ENCODE peak calls at places on chromosome 16, in six cellular contexts. Q is PC-3, N is osteocyte, Z is choroid plexus epithelial cell, W is stomach, M is cardiac muscle cell. Y is an unnamed sample.

GRCh38 chr16:28984619-28985135 is at the start of gene LAT:
- DNase-seq in Q (no peak), N (no peak), Z (no peak), W (peak), M (no peak), Y (no peak)

GRCh38 chr16:75296606-75297005 is 45.2 kb upstream of the BCAR1 start:
- DNase-seq in Q (no peak), N (no peak), Z (peak), W (no peak), M (peak), Y (no peak)

GRCh38 chr16:89704281-89704680 is 2.8 kb upstream of the SPATA2L start:
- DNase-seq in Q (no peak), N (no peak), Z (no peak), W (no peak), M (no peak), Y (no peak)

GRCh38 chr16:28090646-28091377 is 27.3 kb upstream of the GSG1L start:
- DNase-seq in Q (peak), N (no peak), Z (peak), W (no peak), M (no peak), Y (no peak)

GRCh38 chr16:30923554-30924085 is at the start of gene FBXL19:
- DNase-seq in Q (no peak), N (no peak), Z (no peak), W (no peak), M (no peak), Y (no peak)

GRCh38 chr16:24609740-24610420 is 70.5 kb downstream of the RBBP6 start:
- DNase-seq in Q (no peak), N (peak), Z (peak), W (peak), M (peak), Y (peak)

GRCh38 chr16:6549415-6549814 is 783.2 kb upstream of the RBFOX1 start:
- DNase-seq in Q (no peak), N (no peak), Z (no peak), W (no peak), M (no peak), Y (no peak)

GRCh38 chr16:19636436-19637267 is 81.1 kb downstream of the VPS35L start:
- DNase-seq in Q (no peak), N (no peak), Z (peak), W (no peak), M (no peak), Y (no peak)

GRCh38 chr16:69344171-69344570 is 4.6 kb downstream of the NIP7 start:
- DNase-seq in Q (no peak), N (no peak), Z (no peak), W (no peak), M (no peak), Y (no peak)

GRCh38 chr16:1194665-1195392 is 30.2 kb downstream of the TPSG1 start:
- DNase-seq in Q (no peak), N (no peak), Z (no peak), W (no peak), M (no peak), Y (no peak)

GRCh38 chr16:30488764-30489595 is 16.4 kb downstream of the ITGAL start:
- DNase-seq in Q (no peak), N (no peak), Z (peak), W (no peak), M (no peak), Y (peak)

GRCh38 chr16:14151256-14152030 is 80.3 kb downstream of the MRTFB start:
- DNase-seq in Q (no peak), N (no peak), Z (peak), W (no peak), M (peak), Y (no peak)

GRCh38 chr16:82700541-82701240 is 73.9 kb downstream of the CDH13 start:
- DNase-seq in Q (no peak), N (no peak), Z (peak), W (no peak), M (peak), Y (peak)

GRCh38 chr16:67425046-67425445 is 5.9 kb upstream of the HSD11B2 start:
- DNase-seq in Q (no peak), N (no peak), Z (peak), W (no peak), M (no peak), Y (no peak)
- TF ChIP-seq CTCF in Q (no peak), N (no peak), Z (peak), W (no peak), M (no peak), Y (no peak)

GRCh38 chr16:58639230-58639629 is 9.6 kb upstream of the CNOT1 start:
- DNase-seq in Q (no peak), N (no peak), Z (no peak), W (no peak), M (no peak), Y (no peak)
- TF ChIP-seq CTCF in Q (no peak), N (no peak), Z (no peak), W (no peak), M (no peak), Y (no peak)

DNA sequence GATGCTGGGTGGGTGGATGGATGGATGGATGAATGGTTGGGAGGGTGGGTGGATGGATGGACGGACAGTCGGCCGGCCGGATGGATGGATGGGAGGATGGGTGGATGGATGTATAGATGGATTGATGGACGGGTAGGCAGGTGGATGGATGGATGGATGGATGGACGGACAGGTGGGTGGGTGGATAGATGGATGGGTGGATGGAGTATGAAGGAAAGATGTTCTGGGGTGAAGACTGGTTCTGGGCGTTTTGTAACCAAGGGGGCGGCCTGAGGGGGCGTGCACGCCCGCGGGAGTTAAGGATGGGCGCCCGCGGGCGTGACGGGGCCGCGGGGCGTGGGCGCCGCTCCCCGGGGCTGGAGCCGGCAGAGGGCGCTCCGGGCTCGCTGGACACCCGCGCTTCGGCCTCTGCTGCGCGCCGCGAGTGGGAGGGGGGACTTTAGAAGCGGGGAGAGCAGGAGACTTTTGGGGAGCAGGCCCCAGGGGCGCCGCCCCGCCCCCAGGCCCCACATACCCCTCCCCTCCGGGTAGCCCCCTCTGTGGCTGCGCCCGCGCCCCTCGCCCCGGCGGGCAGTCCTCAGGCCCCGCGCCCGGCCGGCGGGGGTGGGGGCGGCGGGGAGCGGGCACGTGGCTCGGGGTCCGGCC is at the start of gene NECAB2:
- DNase-seq in Q (peak), N (no peak), Z (peak), W (peak), M (peak), Y (peak)
- TF ChIP-seq CTCF in Q (peak), N (peak), Z (peak), W (peak), M (peak), Y (peak)

GRCh38 chr16:65125871-65126270 is 4.0 kb upstream of the CDH11 start:
- DNase-seq in Q (no peak), N (no peak), Z (peak), W (no peak), M (peak), Y (peak)

GRCh38 chr16:65123846-65124513 is 2.1 kb upstream of the CDH11 start:
- DNase-seq in Q (no peak), N (no peak), Z (peak), W (no peak), M (no peak), Y (no peak)

GRCh38 chr16:65124596-65124995 is 2.7 kb upstream of the CDH11 start:
- DNase-seq in Q (no peak), N (no peak), Z (no peak), W (no peak), M (no peak), Y (no peak)

GRCh38 chr16:65125322-65125721 is 3.5 kb upstream of the CDH11 start:
- DNase-seq in Q (no peak), N (no peak), Z (no peak), W (no peak), M (no peak), Y (no peak)

GRCh38 chr16:65126845-65127624 is 5.2 kb upstream of the CDH11 start:
- DNase-seq in Q (no peak), N (no peak), Z (no peak), W (no peak), M (no peak), Y (no peak)
- TF ChIP-seq CTCF in Q (peak), N (peak), Z (peak), W (peak), M (peak), Y (no peak)

GRCh38 chr16:71781741-71782140 is 26.9 kb downstream of the AP1G1 start:
- DNase-seq in Q (peak), N (no peak), Z (peak), W (no peak), M (no peak), Y (no peak)
- TF ChIP-seq CTCF in Q (no peak), N (no peak), Z (no peak), W (no peak), M (no peak), Y (no peak)

GRCh38 chr16:86196687-86197391 is 297.9 kb downstream of the IRF8 start:
- DNase-seq in Q (no peak), N (no peak), Z (no peak), W (no peak), M (no peak), Y (no peak)

GRCh38 chr16:86199182-86199581 is 300.2 kb downstream of the IRF8 start:
- DNase-seq in Q (no peak), N (no peak), Z (no peak), W (no peak), M (no peak), Y (no peak)

GRCh38 chr16:86200722-86201121 is 301.8 kb downstream of the IRF8 start:
- DNase-seq in Q (no peak), N (no peak), Z (no peak), W (no peak), M (no peak), Y (no peak)

GRCh38 chr16:86199871-86200700 is 301.1 kb downstream of the IRF8 start:
- DNase-seq in Q (no peak), N (no peak), Z (no peak), W (no peak), M (no peak), Y (no peak)

GRCh38 chr16:86198201-86199118 is 299.5 kb downstream of the IRF8 start:
- DNase-seq in Q (no peak), N (no peak), Z (no peak), W (no peak), M (no peak), Y (no peak)
- TF ChIP-seq CTCF in Q (no peak), N (no peak), Z (no peak), W (no peak), M (no peak), Y (no peak)

DNA sequence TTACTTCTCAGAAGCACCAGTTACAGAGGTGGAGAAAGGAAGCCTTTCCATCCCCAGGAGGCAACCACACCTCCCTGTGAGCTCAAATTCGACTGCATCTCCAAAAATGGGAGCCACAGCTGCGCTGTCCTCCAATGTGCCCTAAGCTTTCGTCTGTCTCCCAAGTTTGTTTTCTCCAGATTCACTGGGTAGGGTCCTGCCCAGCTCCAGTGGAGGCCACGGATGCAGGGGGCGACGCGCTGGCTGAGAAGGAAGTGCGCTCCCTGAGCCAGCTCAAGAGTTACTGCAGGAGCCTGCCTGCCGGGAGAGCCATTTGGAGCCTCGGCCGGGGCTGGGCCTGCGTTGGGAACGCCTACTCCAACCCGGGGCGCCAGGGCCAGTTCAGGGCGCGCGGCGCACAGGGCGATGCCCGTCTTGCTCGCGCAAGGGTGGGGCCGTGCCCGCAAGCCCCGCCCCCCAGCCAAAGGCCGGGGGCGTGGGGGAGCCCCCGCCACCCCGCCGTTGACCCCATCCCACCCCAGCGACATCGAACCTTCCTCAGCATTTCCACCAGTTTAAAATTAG is 19.5 kb downstream of the SIAH1 start:
- DNase-seq in Q (peak), N (peak), Z (peak), W (peak), M (peak), Y (peak)
- TF ChIP-seq CTCF in Q (no peak), N (peak), Z (peak), W (no peak), M (peak), Y (no peak)